ENCODE peak calls at places on chromosomes 6 and 20, in six cellular contexts. One of them, this sample, is unnamed.

GRCh38 chr6:46501136-46502089 is 10.2 kb upstream of the RCAN2 start:
- DNase-seq in HEK293T: no peak
- DNase-seq in HCT116: no peak
- DNase-seq in GM12878: no peak
- DNase-seq in HepG2: no peak
- DNase-seq in H1: no peak
- DNase-seq in this sample: no peak

GRCh38 chr6:111837641-111838500 is 35.4 kb downstream of the FYN start:
- DNase-seq in HEK293T: no peak
- DNase-seq in HCT116: no peak
- DNase-seq in GM12878: peak; percentile 85
- DNase-seq in HepG2: no peak
- DNase-seq in H1: no peak
- DNase-seq in this sample: no peak

GRCh38 chr6:134875367-134875766 is 74.5 kb downstream of the ALDH8A1 start:
- DNase-seq in HEK293T: no peak
- DNase-seq in HCT116: no peak
- DNase-seq in GM12878: no peak
- DNase-seq in HepG2: no peak
- DNase-seq in H1: no peak
- DNase-seq in this sample: no peak

GRCh38 chr6:33683051-33683571 is 28.4 kb downstream of the UQCC2 start:
- DNase-seq in HEK293T: no peak
- DNase-seq in HCT116: no peak
- DNase-seq in GM12878: no peak
- DNase-seq in HepG2: no peak
- DNase-seq in H1: no peak
- DNase-seq in this sample: no peak

GRCh38 chr6:30818426-30818841 is 65.9 kb upstream of the DDR1 start:
- DNase-seq in HEK293T: no peak
- DNase-seq in HCT116: no peak
- DNase-seq in GM12878: no peak
- DNase-seq in HepG2: no peak
- DNase-seq in H1: no peak
- DNase-seq in this sample: no peak

GRCh38 chr6:163485388-163485851 is 70.9 kb downstream of the QKI start:
- DNase-seq in HEK293T: no peak
- DNase-seq in HCT116: no peak
- DNase-seq in GM12878: no peak
- DNase-seq in HepG2: no peak
- DNase-seq in H1: no peak
- DNase-seq in this sample: no peak

GRCh38 chr6:144305985-144306384 is 20.9 kb downstream of the UTRN start:
- DNase-seq in HEK293T: no peak
- DNase-seq in HCT116: no peak
- DNase-seq in GM12878: peak; percentile 30
- DNase-seq in HepG2: no peak
- DNase-seq in H1: no peak
- DNase-seq in this sample: no peak

GRCh38 chr6:115932481-115932880 is 128.2 kb downstream of the FRK start:
- DNase-seq in HEK293T: no peak
- DNase-seq in HCT116: peak; percentile 13
- DNase-seq in GM12878: no peak
- DNase-seq in HepG2: no peak
- DNase-seq in H1: no peak
- DNase-seq in this sample: no peak

GRCh38 chr20:1130849-1131248 is 12.4 kb downstream of the PSMF1 start:
- DNase-seq in HEK293T: no peak
- DNase-seq in HCT116: no peak
- DNase-seq in GM12878: no peak
- DNase-seq in HepG2: no peak
- DNase-seq in H1: no peak
- DNase-seq in this sample: no peak

GRCh38 chr6:32973144-32973854 is 4.9 kb downstream of the BRD2 start:
- DNase-seq in HEK293T: no peak
- DNase-seq in HCT116: no peak
- DNase-seq in GM12878: no peak
- DNase-seq in HepG2: peak; percentile 50
- DNase-seq in H1: no peak
- DNase-seq in this sample: peak; percentile 29

GRCh38 chr20:48912065-48912464 is 9.4 kb upstream of the ARFGEF2 start:
- DNase-seq in HEK293T: no peak
- DNase-seq in HCT116: no peak
- DNase-seq in GM12878: no peak
- DNase-seq in HepG2: no peak
- DNase-seq in H1: no peak
- DNase-seq in this sample: no peak

GRCh38 chr6:146381486-146381885 is 162.1 kb upstream of the RAB32 start:
- DNase-seq in HEK293T: no peak
- DNase-seq in HCT116: no peak
- DNase-seq in GM12878: no peak
- DNase-seq in HepG2: no peak
- DNase-seq in H1: no peak
- DNase-seq in this sample: no peak
- TF ChIP-seq SP1 in HEK293T: no peak
- TF ChIP-seq SP1 in HCT116: no peak
- TF ChIP-seq SP1 in GM12878: no peak
- TF ChIP-seq SP1 in HepG2: no peak
- TF ChIP-seq SP1 in H1: no peak
- TF ChIP-seq SP1 in this sample: no peak

DNA sequence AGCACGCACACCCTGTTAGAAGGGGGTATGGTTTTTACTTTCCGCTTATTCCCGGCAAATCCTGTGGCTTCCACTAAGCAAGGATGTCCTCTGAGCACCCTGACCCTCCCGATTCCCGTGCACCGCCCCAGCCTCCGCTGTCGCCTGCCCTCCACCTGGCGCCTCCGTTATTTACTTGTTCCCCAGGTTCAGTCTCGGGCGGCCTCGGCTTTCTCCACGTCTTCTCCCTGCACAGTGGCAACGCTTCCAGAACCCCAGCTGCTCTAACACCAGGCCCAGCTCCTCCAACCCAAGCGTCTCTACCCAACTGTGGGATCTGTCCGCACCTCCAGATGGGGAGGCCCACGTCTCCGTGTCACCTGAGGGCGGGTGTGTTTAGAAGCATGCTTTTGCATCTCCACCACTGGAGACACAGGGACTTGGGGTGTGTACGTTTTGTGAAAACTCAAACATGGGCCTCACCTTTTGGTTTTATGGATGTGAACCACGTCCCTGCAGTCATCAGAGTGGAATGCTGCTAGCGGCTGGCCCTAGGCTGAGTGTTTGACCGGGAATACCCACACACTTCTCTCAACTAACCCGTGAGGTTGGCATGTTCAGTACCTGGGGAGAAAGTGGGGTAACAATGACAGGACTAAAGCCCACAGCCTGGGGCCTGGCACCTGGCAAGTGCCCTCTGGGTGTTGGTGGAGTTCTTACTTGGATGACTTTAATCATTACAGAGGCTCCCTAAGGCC is 79.9 kb downstream of the THBS2 start:
- DNase-seq in HEK293T: no peak
- DNase-seq in HCT116: no peak
- DNase-seq in GM12878: no peak
- DNase-seq in HepG2: no peak
- DNase-seq in H1: no peak
- DNase-seq in this sample: no peak
- TF ChIP-seq SP1 in HEK293T: no peak
- TF ChIP-seq SP1 in HCT116: no peak
- TF ChIP-seq SP1 in GM12878: no peak
- TF ChIP-seq SP1 in HepG2: no peak
- TF ChIP-seq SP1 in H1: no peak
- TF ChIP-seq SP1 in this sample: no peak

GRCh38 chr6:135993321-135993720 is 141.8 kb downstream of the PDE7B start:
- DNase-seq in HEK293T: no peak
- DNase-seq in HCT116: no peak
- DNase-seq in GM12878: no peak
- DNase-seq in HepG2: no peak
- DNase-seq in H1: no peak
- DNase-seq in this sample: no peak

GRCh38 chr6:135987226-135987625 is 135.7 kb downstream of the PDE7B start:
- DNase-seq in HEK293T: no peak
- DNase-seq in HCT116: no peak
- DNase-seq in GM12878: no peak
- DNase-seq in HepG2: no peak
- DNase-seq in H1: no peak
- DNase-seq in this sample: no peak

GRCh38 chr6:135990855-135991464 is 139.5 kb downstream of the PDE7B start:
- DNase-seq in HEK293T: no peak
- DNase-seq in HCT116: no peak
- DNase-seq in GM12878: no peak
- DNase-seq in HepG2: no peak
- DNase-seq in H1: no peak
- DNase-seq in this sample: no peak

GRCh38 chr6:135992739-135993138 is 141.2 kb downstream of the PDE7B start:
- DNase-seq in HEK293T: no peak
- DNase-seq in HCT116: no peak
- DNase-seq in GM12878: no peak
- DNase-seq in HepG2: no peak
- DNase-seq in H1: no peak
- DNase-seq in this sample: no peak

GRCh38 chr6:135990437-135990836 is 138.9 kb downstream of the PDE7B start:
- DNase-seq in HEK293T: no peak
- DNase-seq in HCT116: no peak
- DNase-seq in GM12878: no peak
- DNase-seq in HepG2: no peak
- DNase-seq in H1: no peak
- DNase-seq in this sample: no peak
- TF ChIP-seq SP1 in HEK293T: no peak
- TF ChIP-seq SP1 in HCT116: no peak
- TF ChIP-seq SP1 in GM12878: no peak
- TF ChIP-seq SP1 in HepG2: no peak
- TF ChIP-seq SP1 in H1: no peak
- TF ChIP-seq SP1 in this sample: no peak

GRCh38 chr6:72683797-72684196 is 61.9 kb downstream of the KCNQ5 start:
- DNase-seq in HEK293T: no peak
- DNase-seq in HCT116: no peak
- DNase-seq in GM12878: peak; percentile 65
- DNase-seq in HepG2: no peak
- DNase-seq in H1: no peak
- DNase-seq in this sample: no peak
- TF ChIP-seq SP1 in HEK293T: no peak
- TF ChIP-seq SP1 in HCT116: no peak
- TF ChIP-seq SP1 in GM12878: no peak
- TF ChIP-seq SP1 in HepG2: no peak
- TF ChIP-seq SP1 in H1: no peak
- TF ChIP-seq SP1 in this sample: no peak

DNA sequence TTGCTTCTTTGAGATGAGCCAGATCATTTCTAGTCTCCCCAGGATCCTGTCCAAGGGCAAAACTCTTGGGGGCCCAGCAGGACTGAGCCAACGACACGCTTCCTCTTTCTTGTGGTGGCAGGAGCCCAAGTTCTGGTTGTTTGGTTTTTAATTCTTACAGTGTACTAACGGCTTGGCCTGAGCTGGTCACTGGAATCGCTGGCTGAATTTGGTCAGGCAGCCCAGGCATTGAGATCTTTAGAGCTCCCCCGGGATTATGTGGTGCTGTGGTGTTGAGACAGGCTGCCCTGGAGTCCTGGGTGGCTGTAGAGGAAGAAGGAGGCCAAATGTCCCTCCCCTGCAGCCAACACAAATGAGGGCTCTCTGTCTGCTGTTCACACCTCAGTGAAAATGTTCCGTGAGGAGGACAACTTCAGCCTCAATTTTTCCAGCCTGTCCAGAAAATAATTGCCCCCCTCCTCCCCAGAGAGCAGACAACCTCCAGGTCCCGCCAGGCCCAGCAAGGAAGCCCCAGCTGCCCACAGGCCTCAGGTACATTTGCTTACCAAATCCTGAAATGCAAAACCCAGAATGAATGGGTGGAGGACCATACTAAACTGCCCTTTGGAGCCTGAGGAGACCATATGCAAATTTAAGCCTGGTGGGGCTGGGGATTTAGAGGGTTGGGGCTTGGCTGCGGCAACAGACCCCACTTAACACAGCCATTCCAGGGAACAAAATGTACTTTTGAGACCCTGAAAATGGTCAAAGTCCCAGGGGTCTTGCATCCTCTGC is 23.6 kb downstream of the BNIP5 start:
- DNase-seq in HEK293T: no peak
- DNase-seq in HCT116: no peak
- DNase-seq in GM12878: peak; percentile 19
- DNase-seq in HepG2: no peak
- DNase-seq in H1: no peak
- DNase-seq in this sample: no peak
- TF ChIP-seq SP1 in HEK293T: no peak
- TF ChIP-seq SP1 in HCT116: no peak
- TF ChIP-seq SP1 in GM12878: no peak
- TF ChIP-seq SP1 in HepG2: no peak
- TF ChIP-seq SP1 in H1: no peak
- TF ChIP-seq SP1 in this sample: no peak